ENCODE peak calls at places on chromosomes 11 and 22, in five cellular contexts. O, L, N, Q and B are unnamed samples.

GRCh38 chr11:46210133-46210636 is 67.3 kb upstream of the CREB3L1 start:
- DNase-seq in O (no peak), L (no peak), N (no peak), Q (no peak), B (peak; percentile 30)

GRCh38 chr22:48678171-48679135 is 1149.2 kb downstream of the BRD1 start:
- DNase-seq in O (no peak), L (no peak), N (no peak), Q (no peak), B (no peak)

GRCh38 chr11:122137081-122137793 is 21.2 kb upstream of the BLID start:
- DNase-seq in O (no peak), L (no peak), N (no peak), Q (no peak), B (no peak)

GRCh38 chr11:36164522-36165250 is 124.5 kb downstream of the COMMD9 start:
- DNase-seq in O (no peak), L (peak; percentile 53), N (no peak), Q (no peak), B (no peak)

GRCh38 chr22:42905702-42906183 is 48.7 kb upstream of the ARFGAP3 start:
- DNase-seq in O (no peak), L (no peak), N (no peak), Q (no peak), B (no peak)

GRCh38 chr22:17796695-17797094 is 22.4 kb upstream of the BID start:
- DNase-seq in O (no peak), L (no peak), N (no peak), Q (no peak), B (no peak)

GRCh38 chr22:36077261-36077660 is 48.6 kb upstream of the RBFOX2 start:
- DNase-seq in O (no peak), L (no peak), N (no peak), Q (no peak), B (no peak)

GRCh38 chr11:123707606-123708205 is 33.8 kb downstream of the ZNF202 start:
- DNase-seq in O (peak; percentile 75), L (peak; percentile 64), N (peak; percentile 48), Q (no peak), B (no peak)

GRCh38 chr22:26418620-26419019 is 10.4 kb upstream of the ASPHD2 start:
- DNase-seq in O (no peak), L (no peak), N (no peak), Q (no peak), B (no peak)

GRCh38 chr11:33266418-33267215 is 9.4 kb downstream of the HIPK3 start:
- DNase-seq in O (no peak), L (no peak), N (no peak), Q (no peak), B (no peak)

GRCh38 chr11:121032546-121032945 is 8.6 kb downstream of the TBCEL start:
- DNase-seq in O (no peak), L (no peak), N (no peak), Q (no peak), B (no peak)

GRCh38 chr11:126948563-126948962 is 52.0 kb downstream of the KIRREL3 start:
- DNase-seq in O (no peak), L (no peak), N (no peak), Q (no peak), B (no peak)

GRCh38 chr11:67364783-67365525 is 8.4 kb downstream of the CLCF1 start:
- DNase-seq in O (peak; percentile 51), L (no peak), N (no peak), Q (no peak), B (no peak)

GRCh38 chr11:7571640-7572000 is 57.8 kb downstream of the PPFIBP2 start:
- DNase-seq in O (no peak), L (peak; percentile 91), N (peak; percentile 34), Q (peak; percentile 84), B (peak; percentile 88)

GRCh38 chr11:46277623-46278386 is at the start of gene CREB3L1:
- DNase-seq in O (no peak), L (peak; percentile 31), N (no peak), Q (peak; percentile 89), B (no peak)

GRCh38 chr11:9158898-9159391 is 67.5 kb upstream of the SCUBE2 start:
- DNase-seq in O (no peak), L (no peak), N (no peak), Q (no peak), B (no peak)

GRCh38 chr22:46081831-46082210 is 68.5 kb upstream of the PPARA start:
- DNase-seq in O (no peak), L (no peak), N (no peak), Q (peak; percentile 78), B (no peak)

GRCh38 chr11:19071255-19071654 is 10.7 kb upstream of the MRGPRX2 start:
- DNase-seq in O (peak; percentile 70), L (peak; percentile 76), N (peak; percentile 31), Q (peak; percentile 86), B (no peak)

GRCh38 chr22:19723165-19723989 is at the start of gene GP1BB:
- DNase-seq in O (peak; percentile 75), L (no peak), N (no peak), Q (no peak), B (no peak)

GRCh38 chr11:82146789-82147188 is 586.9 kb downstream of the FAM181B start:
- DNase-seq in O (no peak), L (no peak), N (no peak), Q (no peak), B (no peak)

GRCh38 chr22:44256085-44256484 is 56.7 kb downstream of the SHISAL1 start:
- DNase-seq in O (peak; percentile 37), L (no peak), N (no peak), Q (no peak), B (no peak)

GRCh38 chr11:72189448-72190250 is 2.3 kb upstream of the FOLR1 start:
- DNase-seq in O (no peak), L (peak; percentile 53), N (no peak), Q (no peak), B (no peak)

GRCh38 chr22:32926600-32926999 is 125.1 kb downstream of the TIMP3 start:
- DNase-seq in O (no peak), L (peak; percentile 24), N (no peak), Q (no peak), B (no peak)

GRCh38 chr11:57567512-57568329 is at the start of gene UBE2L6:
- DNase-seq in O (peak; percentile 88), L (peak; percentile 82), N (peak; percentile 71), Q (peak; percentile 96), B (peak; percentile 93)

GRCh38 chr11:27406498-27407354 is 43.7 kb upstream of the CCDC34 start:
- DNase-seq in O (no peak), L (no peak), N (no peak), Q (no peak), B (no peak)

GRCh38 chr11:46961041-46961440 is 24.5 kb downstream of the CSTPP1 start:
- DNase-seq in O (no peak), L (no peak), N (no peak), Q (no peak), B (no peak)

GRCh38 chr22:24429411-24430365 is 2.3 kb downstream of the ADORA2A start:
- DNase-seq in O (no peak), L (peak; percentile 59), N (no peak), Q (peak; percentile 80), B (no peak)

GRCh38 chr11:119417726-119418540 is 5.0 kb downstream of the THY1 start:
- DNase-seq in O (no peak), L (no peak), N (peak; percentile 49), Q (no peak), B (peak; percentile 81)